ENCODE peak calls at places on chromosome 18, in four cellular contexts. One of them, this sample, is unnamed.

GRCh38 chr18:43078485-43079092 is 36.9 kb downstream of the RIT2 start:
- DNase-seq in mammary epithelial cell: no peak
- DNase-seq in erythroblast: no peak
- DNase-seq in GM03348: no peak
- DNase-seq in this sample: no peak

GRCh38 chr18:32770651-32771168 is 2.1 kb downstream of the KLHL14 start:
- DNase-seq in erythroblast: no peak
- DNase-seq in mammary epithelial cell: no peak
- DNase-seq in GM03348: peak; percentile 5
- DNase-seq in this sample: no peak

GRCh38 chr18:421236-422155 is 79.0 kb downstream of the COLEC12 start:
- DNase-seq in mammary epithelial cell: no peak
- DNase-seq in GM03348: peak; percentile 65
- DNase-seq in erythroblast: no peak
- DNase-seq in this sample: no peak

GRCh38 chr18:45637546-45638327 is 22.5 kb downstream of the SLC14A2 start:
- DNase-seq in mammary epithelial cell: no peak
- DNase-seq in erythroblast: no peak
- DNase-seq in GM03348: peak; percentile 69
- DNase-seq in this sample: no peak

GRCh38 chr18:35268811-35269210 is 21.2 kb downstream of the ZSCAN30 start:
- DNase-seq in erythroblast: no peak
- DNase-seq in GM03348: no peak
- DNase-seq in mammary epithelial cell: no peak
- DNase-seq in this sample: no peak

GRCh38 chr18:67373636-67374035 is 142.9 kb downstream of the DSEL start:
- DNase-seq in erythroblast: no peak
- DNase-seq in GM03348: no peak
- DNase-seq in mammary epithelial cell: no peak
- DNase-seq in this sample: no peak

GRCh38 chr18:12409466-12409865 is 1.7 kb downstream of the PRELID3A start:
- DNase-seq in mammary epithelial cell: no peak
- DNase-seq in GM03348: no peak
- DNase-seq in erythroblast: no peak
- DNase-seq in this sample: no peak

GRCh38 chr18:267380-267687 is 513 bp downstream of the THOC1 start:
- DNase-seq in erythroblast: no peak
- DNase-seq in mammary epithelial cell: no peak
- DNase-seq in GM03348: no peak
- DNase-seq in this sample: no peak

GRCh38 chr18:74947417-74947816 is 261.5 kb downstream of the PTGR3 start:
- DNase-seq in mammary epithelial cell: no peak
- DNase-seq in erythroblast: no peak
- DNase-seq in GM03348: no peak
- DNase-seq in this sample: no peak

This sample was measured in CD14-positive monocyte.